ENCODE peak calls at places on chromosomes 16 and 17, in eight cellular contexts. T is retinal pigment epithelial cell, Q is ovary, D is BE2C, O is HCT116, R is lower lobe of right lung, N is PC-9, Z is uterus. A is an unnamed sample.

GRCh38 chr17:82666931-82667667 is 18.9 kb upstream of the WDR45B start:
- DNase-seq in R (no peak), Q (no peak), N (no peak), D (no peak), O (no peak), Z (no peak), T (no peak), A (no peak)

GRCh38 chr17:81062014-81062413 is 27.1 kb downstream of the BAIAP2 start:
- DNase-seq in O (no peak), R (no peak), N (no peak), Q (no peak), Z (no peak), T (no peak), D (no peak), A (no peak)

GRCh38 chr17:77375917-77376651 is 235.3 kb downstream of the SEC14L1 start:
- DNase-seq in O (no peak), D (peak; percentile 78), N (no peak), Q (peak; percentile 70), Z (peak; percentile 76), T (no peak), R (no peak), A (peak; percentile 78)

GRCh38 chr16:22220076-22220453 is 14.0 kb downstream of the EEF2K start:
- DNase-seq in Z (peak; percentile 75), T (no peak), O (no peak), D (no peak), N (no peak), Q (peak; percentile 46), R (peak; percentile 56), A (peak; percentile 20)

GRCh38 chr16:85870159-85870558 is 28.8 kb upstream of the IRF8 start:
- DNase-seq in R (no peak), Z (no peak), T (no peak), N (no peak), D (no peak), Q (no peak), O (no peak), A (peak; percentile 18)

GRCh38 chr16:85784813-85785212 is 14.5 kb downstream of the EMC8 start:
- DNase-seq in N (no peak), O (no peak), Q (no peak), Z (no peak), R (no peak), T (no peak), D (no peak), A (no peak)

GRCh38 chr16:47059991-47060390 is 83.8 kb downstream of the NETO2 start:
- DNase-seq in R (no peak), T (no peak), Z (no peak), D (no peak), N (no peak), Q (no peak), O (no peak), A (no peak)

GRCh38 chr17:82835766-82836512 is 3.9 kb downstream of the ZNF750 start:
- DNase-seq in D (no peak), T (no peak), Q (no peak), O (no peak), Z (no peak), R (peak; percentile 53), N (no peak), A (no peak)

GRCh38 chr16:63008688-63009087 is 972.5 kb upstream of the CDH8 start:
- DNase-seq in Z (no peak), R (no peak), Q (no peak), T (no peak), N (no peak), O (no peak), D (no peak), A (no peak)

DNA sequence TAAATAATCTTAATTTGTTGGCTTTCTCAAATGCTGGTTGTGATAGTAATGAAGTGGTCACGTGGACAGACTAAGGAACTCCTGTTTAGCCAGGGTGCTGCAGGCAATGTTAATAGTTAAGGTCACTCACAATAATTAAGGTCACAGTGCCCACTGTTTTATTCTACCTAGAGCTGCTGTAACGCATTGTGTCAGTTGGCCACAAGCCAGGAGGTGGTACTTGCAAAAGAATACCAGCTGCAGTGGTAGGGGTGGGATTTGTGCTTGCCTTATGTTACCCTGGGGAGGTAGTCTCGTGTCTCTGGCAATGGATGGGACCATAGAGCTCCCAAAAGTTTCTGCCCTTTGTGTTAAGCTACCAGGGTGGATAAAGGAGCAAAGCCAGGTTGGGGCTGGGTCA is 969.1 kb upstream of the CDH8 start:
- DNase-seq in O (no peak), Q (no peak), N (no peak), T (no peak), Z (no peak), D (peak; percentile 58), R (no peak), A (no peak)
- H3K4me3 ChIP-seq in O (no peak overlapping the region), Q (no peak overlapping the region), N (no peak overlapping the region), T (no peak overlapping the region), Z (no peak overlapping the region), D (no peak overlapping the region), R (no peak overlapping the region), A (no peak overlapping the region)

GRCh38 chr17:1488826-1489275 is 3.6 kb downstream of the MYO1C start:
- DNase-seq in T (no peak), Z (no peak), D (no peak), N (no peak), O (no peak), R (no peak), Q (no peak), A (no peak)

GRCh38 chr17:1485748-1486376 is 6.6 kb downstream of the MYO1C start:
- DNase-seq in T (no peak), Z (peak; percentile 75), Q (peak; percentile 74), D (no peak), O (no peak), N (no peak), R (peak; percentile 83), A (peak; percentile 61)

GRCh38 chr17:1487939-1488825 is 4.3 kb downstream of the MYO1C start:
- DNase-seq in T (peak; percentile 58), R (peak; percentile 88), Z (peak; percentile 93), O (no peak), Q (peak; percentile 91), D (peak; percentile 69), N (peak; percentile 60), A (peak; percentile 87)

GRCh38 chr17:1485311-1485747 is 7.2 kb downstream of the MYO1C start:
- DNase-seq in D (no peak), Q (peak; percentile 64), N (no peak), O (no peak), R (peak; percentile 66), T (no peak), Z (peak; percentile 64), A (no peak)

DNA sequence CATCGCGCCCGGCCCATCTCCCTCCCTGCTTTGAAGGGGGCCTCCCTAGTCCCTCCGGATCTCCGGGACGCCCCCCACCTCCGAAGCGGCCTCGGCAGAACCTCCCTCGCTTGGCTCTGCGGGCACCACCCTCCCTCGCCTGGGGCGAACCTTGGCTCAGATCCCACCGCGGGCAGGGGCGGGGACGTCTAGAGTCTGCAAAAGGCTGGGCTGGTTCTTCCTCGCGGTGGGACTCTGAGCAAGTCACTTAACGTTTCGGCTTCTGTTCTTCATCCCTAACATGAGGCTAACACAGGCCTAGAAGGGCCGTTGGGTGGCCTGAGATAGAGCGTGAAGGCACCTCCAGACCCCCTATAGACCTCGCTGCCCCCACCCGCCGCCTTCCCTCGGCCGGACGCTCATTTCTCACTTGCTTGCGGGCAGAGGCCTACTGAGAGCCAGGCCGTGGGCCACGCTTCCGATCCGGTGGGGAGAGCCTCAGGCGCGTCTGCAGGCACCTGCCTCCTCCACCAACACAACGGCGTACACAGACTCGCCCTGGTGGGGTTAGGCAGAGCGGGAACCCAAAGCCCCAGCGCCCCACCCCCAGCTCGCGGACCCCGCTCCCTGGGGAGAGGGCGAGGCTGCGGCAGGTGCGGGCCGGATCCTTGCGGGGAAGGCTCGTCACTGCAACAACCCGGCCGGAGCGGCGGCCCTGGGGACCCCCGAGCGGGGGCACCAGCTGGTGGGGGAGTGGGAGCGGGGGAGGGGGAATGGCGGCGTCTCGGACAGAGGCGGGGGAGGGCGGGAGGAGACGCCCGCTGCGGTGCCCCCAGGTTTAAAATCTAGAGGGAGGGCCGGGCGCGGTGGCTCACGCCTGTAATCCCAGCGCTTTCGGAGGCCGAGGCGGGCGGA is 5.4 kb downstream of the MYO1C start:
- DNase-seq in N (peak; percentile 79), O (peak; percentile 68), Q (peak; percentile 73), Z (peak; percentile 82), D (no peak), R (peak; percentile 90), T (peak; percentile 71), A (peak; percentile 44)
- TF ChIP-seq CTCF in N (no peak), O (no peak), Q (no peak), Z (no peak), D (no peak), R (no peak), T (no peak), A (no peak)

DNA sequence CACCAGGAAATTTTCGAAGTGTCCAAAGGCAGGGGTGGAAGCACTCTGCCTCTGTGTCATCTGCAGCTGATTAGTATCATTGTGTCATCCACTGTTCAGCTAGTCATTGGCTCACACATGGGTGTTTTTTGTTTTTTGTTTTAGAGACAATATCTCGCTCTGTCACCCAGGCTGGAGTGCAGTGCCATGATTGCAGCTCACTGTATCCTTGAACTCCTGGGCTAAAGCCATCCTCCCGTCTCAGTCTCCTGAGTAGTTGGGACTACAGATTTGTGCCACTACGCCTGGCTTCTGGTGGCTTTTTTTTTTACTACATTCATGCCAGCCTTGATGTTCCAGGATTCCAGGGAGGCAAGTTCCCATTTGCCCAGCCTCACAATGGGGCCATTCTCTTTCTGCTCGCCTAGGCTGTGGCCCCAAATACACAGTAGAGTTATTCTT is 32.5 kb upstream of the MYO18A start:
- DNase-seq in Q (no peak), D (no peak), Z (no peak), O (no peak), R (no peak), N (no peak), T (no peak), A (no peak)
- H3K4me3 ChIP-seq in Q (no peak overlapping the region), D (no peak overlapping the region), Z (no peak overlapping the region), O (no peak overlapping the region), R (no peak overlapping the region), N (no peak overlapping the region), T (no peak overlapping the region), A (no peak overlapping the region)

GRCh38 chr16:89738538-89739317 is 17.4 kb downstream of the ZNF276 start:
- DNase-seq in Z (no peak), R (no peak), O (no peak), T (no peak), D (no peak), N (no peak), Q (no peak), A (no peak)

GRCh38 chr16:89738072-89738377 is 16.7 kb downstream of the ZNF276 start:
- DNase-seq in O (no peak), D (no peak), Q (no peak), T (no peak), N (no peak), Z (no peak), R (no peak), A (no peak)

GRCh38 chr16:89733792-89734191 is 12.5 kb downstream of the ZNF276 start:
- DNase-seq in R (no peak), D (no peak), Q (no peak), N (peak; percentile 25), O (no peak), Z (no peak), T (no peak), A (no peak)

GRCh38 chr16:89737341-89738071 is 16.2 kb downstream of the ZNF276 start:
- DNase-seq in Q (no peak), D (no peak), R (no peak), O (no peak), N (no peak), T (no peak), Z (no peak), A (no peak)

DNA sequence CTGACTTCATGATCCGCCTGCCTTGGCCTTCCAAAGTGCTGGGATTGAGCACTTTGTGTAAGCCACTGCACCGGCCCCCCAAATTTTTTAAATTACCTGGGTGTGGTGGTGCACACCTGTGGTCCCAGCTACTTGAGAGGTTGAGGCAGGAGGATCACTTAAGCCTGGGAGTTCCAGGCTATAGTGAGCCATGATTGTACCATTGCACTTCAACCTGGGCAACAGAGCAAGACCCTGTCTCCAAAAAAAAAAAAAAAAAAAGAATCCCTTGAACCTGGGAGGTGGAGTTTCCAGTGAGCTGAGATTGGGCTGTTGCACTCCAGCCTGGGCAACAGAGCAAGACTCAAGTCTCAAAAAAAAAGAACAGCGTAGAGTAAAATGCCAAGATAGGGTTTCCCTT is 15.2 kb downstream of the ZNF276 start:
- DNase-seq in Z (no peak), O (no peak), D (no peak), R (no peak), T (no peak), N (no peak), Q (no peak), A (no peak)
- TF ChIP-seq CTCF in Z (no peak), O (no peak), D (no peak), R (no peak), T (no peak), N (no peak), Q (no peak), A (no peak)

A was measured in fibroblast of pulmonary artery.